ENCODE peak calls at places on chromosome 2, in nine cellular contexts. Y, V, U, I, D, O, T, K and X are unnamed samples.

GRCh38 chr2:114688241-114688640 is 245.8 kb downstream of the DPP10 start:
- DNase-seq in Y (no peak), I (peak), U (no peak), D (no peak), V (no peak), T (no peak), O (no peak), K (peak), X (no peak)

GRCh38 chr2:167258712-167259111 is 370.4 kb downstream of the XIRP2 start:
- DNase-seq in D (no peak), O (no peak), Y (no peak), V (no peak), U (no peak), T (no peak), K (no peak), I (no peak), X (no peak)

GRCh38 chr2:104849618-104850097 is 4.3 kb upstream of the POU3F3 start:
- DNase-seq in O (no peak), D (peak), T (peak), U (peak), V (peak), Y (peak), K (no peak), I (peak), X (no peak)

GRCh38 chr2:230790981-230791380 is 73.8 kb upstream of the ITM2C start:
- DNase-seq in T (no peak), U (peak), I (no peak), O (no peak), D (no peak), Y (no peak), K (no peak), V (no peak), X (no peak)

GRCh38 chr2:95670167-95670566 is 78.4 kb downstream of the TRIM43 start:
- DNase-seq in K (no peak), I (peak), D (no peak), U (no peak), O (no peak), V (no peak), Y (no peak), T (no peak), X (no peak)

GRCh38 chr2:54392925-54393324 is 63.2 kb upstream of the SPTBN1 start:
- DNase-seq in V (no peak), D (no peak), T (no peak), U (no peak), Y (no peak), O (no peak), I (no peak), K (no peak), X (no peak)

GRCh38 chr2:118937817-118938216 is 4.2 kb upstream of the MARCO start:
- DNase-seq in V (no peak), Y (no peak), D (no peak), O (no peak), U (no peak), T (no peak), I (no peak), K (no peak), X (no peak)

GRCh38 chr2:235390108-235390815 is 103.6 kb upstream of the AGAP1 start:
- DNase-seq in O (no peak), V (peak), I (peak), K (no peak), D (peak), Y (peak), U (peak), T (peak), X (peak)

GRCh38 chr2:74583504-74583903 is 29.0 kb downstream of the DOK1 start:
- DNase-seq in K (no peak), U (no peak), D (no peak), T (no peak), I (no peak), Y (no peak), V (no peak), O (no peak), X (no peak)

GRCh38 chr2:9782197-9782719 is 61.0 kb upstream of the TAF1B start:
- DNase-seq in I (no peak), O (no peak), K (peak), T (no peak), D (peak), V (no peak), U (peak), Y (peak), X (no peak)

GRCh38 chr2:195709901-195710300 is 52.9 kb downstream of the SLC39A10 start:
- DNase-seq in U (no peak), Y (no peak), K (no peak), T (no peak), I (no peak), O (no peak), V (no peak), D (no peak), X (no peak)

GRCh38 chr2:47724221-47724981 is 58.5 kb upstream of the MSH6 start:
- DNase-seq in Y (no peak), U (no peak), V (no peak), I (peak), T (no peak), K (peak), O (no peak), D (no peak), X (peak)

GRCh38 chr2:170324640-170325046 is 146.7 kb downstream of the MYO3B start:
- DNase-seq in D (no peak), Y (no peak), I (peak), O (peak), K (peak), V (peak), U (no peak), T (peak), X (peak)

GRCh38 chr2:126802316-126802715 is 96.4 kb upstream of the TEX51 start:
- DNase-seq in Y (no peak), U (no peak), I (no peak), D (no peak), T (no peak), K (no peak), O (no peak), V (no peak), X (no peak)

GRCh38 chr2:239947361-239948045 is 77.6 kb downstream of the NDUFA10 start:
- DNase-seq in O (peak), D (no peak), U (peak), I (no peak), Y (peak), T (peak), V (no peak), K (no peak), X (no peak)

GRCh38 chr2:238712011-238712410 is 135.9 kb upstream of the TWIST2 start:
- DNase-seq in O (no peak), I (no peak), D (no peak), K (no peak), V (no peak), U (no peak), Y (no peak), T (no peak), X (no peak)

GRCh38 chr2:236793041-236794011 is 223.7 kb downstream of the ACKR3 start:
- DNase-seq in K (no peak), T (no peak), V (no peak), Y (no peak), O (no peak), D (no peak), I (no peak), U (no peak), X (no peak)

GRCh38 chr2:217610411-217610814 is 392.4 kb downstream of the TNS1 start:
- DNase-seq in V (no peak), O (peak), D (peak), T (no peak), K (no peak), Y (peak), I (no peak), U (no peak), X (no peak)

GRCh38 chr2:197086500-197086899 is 160.0 kb upstream of the PGAP1 start:
- DNase-seq in V (no peak), U (no peak), D (no peak), T (no peak), O (no peak), Y (no peak), K (no peak), I (no peak), X (no peak)

GRCh38 chr2:120779781-120780283 is 44.2 kb downstream of the GLI2 start:
- DNase-seq in D (no peak), T (peak), K (no peak), V (peak), O (no peak), Y (no peak), I (peak), U (peak), X (no peak)